ENCODE peak calls at places on chromosomes 2 and 18, in four cellular contexts. D is adrenal gland; R is mucosa of descending colon; J is naive thymus-derived CD4-positive, alpha-beta T cell. E is an unnamed sample.

GRCh38 chr2:223979730-223980396 is 22.6 kb downstream of the MRPL44 start:
- DNase-seq in D (no peak), R (no peak), J (no peak), E (no peak)

GRCh38 chr2:24049485-24050021 is at the start of gene FKBP1B:
- DNase-seq in D (no peak), R (peak; percentile 76), J (peak; percentile 14), E (peak; percentile 59)

GRCh38 chr2:215619022-215619958 is 183.4 kb upstream of the FN1 start:
- DNase-seq in D (peak; percentile 51), R (no peak), J (no peak), E (no peak)

GRCh38 chr2:127479866-127480743 is 46.2 kb downstream of the IWS1 start:
- DNase-seq in D (no peak), R (no peak), J (no peak), E (no peak)

GRCh38 chr18:55189972-55190371 is 230.7 kb upstream of the CCDC68 start:
- DNase-seq in D (no peak), R (no peak), J (no peak), E (no peak)

GRCh38 chr2:226378733-226379132 is 420.9 kb downstream of the IRS1 start:
- DNase-seq in D (peak; percentile 54), R (no peak), J (no peak), E (no peak)

GRCh38 chr2:242010567-242011513 is 141.3 kb downstream of the RTP5 start:
- DNase-seq in D (no peak), R (no peak), J (no peak), E (no peak)

GRCh38 chr2:240916571-240917008 is 10.5 kb downstream of the CROCC2 start:
- DNase-seq in D (peak; percentile 47), R (peak; percentile 38), J (no peak), E (no peak)

GRCh38 chr2:73107211-73107926 is 5.4 kb downstream of the RAB11FIP5 start:
- DNase-seq in D (peak; percentile 88), R (no peak), J (no peak), E (no peak)

GRCh38 chr2:8448822-8449577 is 232.9 kb upstream of the ID2 start:
- DNase-seq in D (no peak), R (no peak), J (no peak), E (no peak)

GRCh38 chr2:174588463-174588862 is 9.1 kb downstream of the WIPF1 start:
- DNase-seq in D (no peak), R (no peak), J (no peak), E (no peak)
- H3K4me1 ChIP-seq in D (peaks cover 16% of the 10 kb centered on the region), R (no peaks in the 10 kb centered on the region), J (peaks cover 71% of the 10 kb centered on the region), E (peaks cover 87% of the 10 kb centered on the region)

DNA sequence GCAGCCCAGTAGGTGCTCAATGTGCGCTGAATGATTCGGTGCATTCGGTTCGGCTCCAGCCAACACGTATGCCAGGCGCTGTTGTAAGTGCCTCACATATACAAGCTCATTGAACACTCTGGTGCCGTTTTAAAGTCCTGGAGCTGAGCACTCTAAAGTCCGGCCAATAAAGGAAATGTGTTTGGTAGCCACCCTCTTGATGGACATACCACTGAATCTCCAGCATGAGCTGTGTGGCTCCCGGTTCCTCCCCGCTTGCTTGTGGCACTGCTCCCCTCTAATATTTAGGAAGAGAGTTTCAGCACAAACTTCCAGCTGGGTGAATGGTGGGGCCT is 112.1 kb downstream of the MCFD2 start:
- DNase-seq in D (no peak), R (no peak), J (no peak), E (no peak)
- H3K4me1 ChIP-seq in D (peaks cover 27% of the 10 kb centered on the region), R (no peaks in the 10 kb centered on the region), J (no peaks in the 10 kb centered on the region), E (no peaks in the 10 kb centered on the region)

DNA sequence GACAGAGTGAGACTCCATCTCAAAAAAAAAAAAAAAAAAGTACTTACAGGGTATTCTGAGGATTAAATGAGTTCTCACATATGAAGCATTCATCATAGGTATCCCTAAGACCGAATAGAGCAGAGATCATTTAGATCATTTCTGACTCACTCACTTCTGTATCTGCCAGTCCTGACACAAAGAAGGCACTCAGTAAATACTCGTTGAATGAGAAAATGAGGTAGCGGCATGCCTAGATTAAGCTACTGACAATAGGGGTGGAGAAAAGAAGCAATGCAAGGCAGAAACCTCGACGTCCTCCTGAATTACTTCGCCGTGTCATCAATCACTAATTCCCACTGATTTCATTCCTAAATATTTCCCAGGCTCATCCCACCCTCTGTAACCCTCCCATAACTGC is 103.8 kb downstream of the GREB1L start:
- DNase-seq in D (no peak), R (no peak), J (no peak), E (no peak)
- H3K4me1 ChIP-seq in D (no peaks in the 10 kb centered on the region), R (no peaks in the 10 kb centered on the region), J (no peaks in the 10 kb centered on the region), E (no peaks in the 10 kb centered on the region)

GRCh38 chr2:217900780-217901360 is 101.9 kb downstream of the TNS1 start:
- DNase-seq in D (no peak), R (no peak), J (no peak), E (no peak)
- H3K4me1 ChIP-seq in D (peaks cover 86% of the 10 kb centered on the region), R (peaks cover 26% of the 10 kb centered on the region), J (no peaks in the 10 kb centered on the region), E (no peaks in the 10 kb centered on the region)

DNA sequence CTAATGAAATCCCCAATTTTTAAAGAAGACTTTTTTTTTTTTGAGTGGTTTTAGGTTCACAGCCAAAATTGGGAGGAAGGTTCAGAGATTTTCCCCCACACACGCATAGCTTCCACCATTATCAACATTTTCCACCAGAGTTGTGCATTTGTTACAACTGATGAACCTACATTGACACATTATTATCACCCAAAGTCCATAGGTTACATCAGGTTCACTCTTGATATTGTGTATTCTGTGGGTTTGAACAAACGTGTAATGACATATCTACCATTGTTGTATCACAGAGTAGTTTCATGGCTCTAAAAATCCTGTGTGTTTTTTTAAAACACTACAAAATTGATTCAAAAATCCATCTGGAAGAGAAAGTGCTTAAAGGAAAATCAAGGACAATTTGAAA is 101.8 kb downstream of the TANC1 start:
- DNase-seq in D (no peak), R (no peak), J (no peak), E (no peak)
- H3K4me1 ChIP-seq in D (peaks cover 21% of the 10 kb centered on the region), R (peaks cover under 1% of the 10 kb centered on the region), J (no peaks in the 10 kb centered on the region), E (no peaks in the 10 kb centered on the region)

E was measured in CD8-positive, alpha-beta T cell.